ENCODE peak calls at places on chromosomes 1 and 21, in five cellular contexts. A, W, U, Z and V are unnamed samples.

GRCh38 chr1:231933711-231934626 is 307.4 kb downstream of the DISC1 start:
- DNase-seq in A (no peak), U (no peak), Z (no peak), W (no peak), V (no peak)

GRCh38 chr1:38123356-38123755 is 76.8 kb upstream of the POU3F1 start:
- DNase-seq in W (peak; percentile 82), U (no peak), Z (no peak), A (peak; percentile 74), V (no peak)

GRCh38 chr1:29999595-29999994 is 723.8 kb downstream of the MATN1 start:
- DNase-seq in W (no peak), Z (no peak), A (no peak), U (no peak), V (no peak)

GRCh38 chr1:45880930-45881329 is 77.5 kb downstream of the MAST2 start:
- DNase-seq in Z (no peak), W (no peak), U (no peak), A (peak; percentile 65), V (no peak)

GRCh38 chr21:31471865-31472264 is 127.8 kb upstream of the TIAM1 start:
- DNase-seq in A (no peak), W (no peak), Z (no peak), U (no peak), V (no peak)

GRCh38 chr1:1407101-1407956 is at the start of gene MRPL20:
- DNase-seq in W (peak; percentile 90), Z (peak; percentile 94), A (peak; percentile 97), U (peak; percentile 94), V (peak; percentile 95)

GRCh38 chr1:205171369-205171768 is 40.1 kb downstream of the DSTYK start:
- DNase-seq in W (no peak), A (no peak), Z (no peak), U (peak; percentile 4), V (no peak)

GRCh38 chr1:183385746-183386145 is 32.4 kb downstream of the NMNAT2 start:
- DNase-seq in W (no peak), A (peak; percentile 13), U (no peak), Z (no peak), V (no peak)

GRCh38 chr21:46060596-46061061 is 37.3 kb upstream of the COL6A2 start:
- DNase-seq in U (no peak), A (peak; percentile 100), Z (no peak), W (peak; percentile 67), V (no peak)

GRCh38 chr21:34129971-34130597 is 56.7 kb downstream of the MRPS6 start:
- DNase-seq in Z (no peak), U (no peak), A (peak; percentile 52), W (no peak), V (no peak)

GRCh38 chr1:66752000-66752592 is at the start of gene DYNLT5:
- DNase-seq in U (no peak), Z (no peak), W (no peak), A (peak; percentile 81), V (no peak)

GRCh38 chr1:206637605-206638004 is 2.3 kb downstream of the DYRK3 start:
- DNase-seq in A (peak; percentile 23), Z (no peak), W (no peak), U (no peak), V (no peak)

GRCh38 chr1:150813028-150813707 is 5.1 kb upstream of the CTSK start:
- DNase-seq in Z (peak; percentile 73), A (peak; percentile 85), W (peak; percentile 61), U (no peak), V (no peak)

GRCh38 chr1:9724706-9725476 is 73.4 kb downstream of the PIK3CD start:
- DNase-seq in A (peak; percentile 79), W (peak; percentile 45), U (peak; percentile 67), Z (no peak), V (peak; percentile 52)

GRCh38 chr1:35539073-35539823 is 18.0 kb downstream of the KIAA0319L start:
- DNase-seq in Z (no peak), U (peak; percentile 76), A (peak; percentile 65), W (peak; percentile 11), V (no peak)

GRCh38 chr1:219564072-219564471 is 48.8 kb downstream of the ZC3H11B start:
- DNase-seq in W (no peak), Z (no peak), A (no peak), U (no peak), V (no peak)

GRCh38 chr1:167328762-167329483 is 108.2 kb downstream of the POU2F1 start:
- DNase-seq in W (no peak), Z (no peak), U (no peak), A (no peak), V (no peak)

GRCh38 chr1:183543619-183544204 is 46.5 kb downstream of the NCF2 start:
- DNase-seq in Z (no peak), W (peak; percentile 55), U (peak; percentile 38), A (peak; percentile 84), V (no peak)

GRCh38 chr1:52814465-52814864 is 28.1 kb upstream of the ZYG11A start:
- DNase-seq in Z (no peak), U (no peak), W (peak; percentile 68), A (no peak), V (no peak)

GRCh38 chr1:172898866-172899265 is 151.9 kb downstream of the TNFSF18 start:
- DNase-seq in Z (no peak), U (no peak), W (no peak), A (no peak), V (no peak)

GRCh38 chr1:74463301-74463988 is 49.0 kb downstream of the LRRC53 start:
- DNase-seq in Z (no peak), W (peak; percentile 3), U (no peak), A (peak; percentile 79), V (no peak)

GRCh38 chr1:114093624-114094302 is 59.9 kb downstream of the SYT6 start:
- DNase-seq in U (no peak), A (peak; percentile 87), Z (no peak), W (peak; percentile 86), V (no peak)

GRCh38 chr1:48524892-48525467 is 53.0 kb upstream of the SPATA6 start:
- DNase-seq in W (no peak), U (no peak), A (peak; percentile 7), Z (no peak), V (no peak)

GRCh38 chr1:111769517-111770146 is 13.9 kb downstream of the DDX20 start:
- DNase-seq in U (peak; percentile 55), A (peak; percentile 80), Z (no peak), W (peak; percentile 42), V (peak; percentile 8)

GRCh38 chr1:121558514-121558913 is 373.7 kb downstream of the SRGAP2C start:
- DNase-seq in W (peak; percentile 75), Z (no peak), A (peak; percentile 93), U (no peak), V (no peak)

GRCh38 chr1:108041360-108042143 is 76.6 kb upstream of the VAV3 start:
- DNase-seq in Z (peak; percentile 60), U (no peak), A (no peak), W (no peak), V (no peak)

GRCh38 chr1:27299385-27300252 is 22.3 kb upstream of the TMEM222 start:
- DNase-seq in Z (peak; percentile 93), W (peak; percentile 97), U (no peak), A (peak; percentile 99), V (no peak)

GRCh38 chr1:55272994-55273393 is 57.8 kb upstream of the USP24 start:
- DNase-seq in W (no peak), A (no peak), Z (no peak), U (no peak), V (no peak)

GRCh38 chr1:70403759-70404158 is 7.3 kb upstream of the CTH start:
- DNase-seq in Z (no peak), W (no peak), U (no peak), A (no peak), V (no peak)

GRCh38 chr1:21244986-21245687 is 45.1 kb downstream of the ECE1 start:
- DNase-seq in A (no peak), Z (no peak), W (no peak), U (no peak), V (no peak)

DNA sequence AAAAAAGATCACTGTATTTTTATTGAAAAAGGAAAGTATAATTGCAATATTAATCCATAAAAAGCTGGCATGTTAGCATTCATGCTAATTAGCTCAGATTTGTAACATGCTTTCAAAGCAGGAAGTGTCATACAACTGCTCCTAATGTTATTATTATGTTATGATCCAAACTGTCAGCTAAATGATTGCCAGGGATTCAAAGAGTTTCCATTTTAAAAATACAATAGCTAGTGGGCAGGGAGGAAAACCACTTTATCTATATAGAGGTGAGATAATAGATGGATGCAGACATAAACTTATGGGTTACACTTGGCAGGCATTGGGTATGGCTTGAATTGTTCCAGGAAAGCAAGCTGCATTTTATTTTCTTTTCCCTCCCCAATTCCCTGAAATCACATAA is 9.7 kb upstream of the MYSM1 start:
- DNase-seq in U (no peak), A (no peak), Z (no peak), W (no peak), V (no peak)
- H3K4me1 ChIP-seq in U (no peaks in the 10 kb centered on the region), A (peaks cover 10% of the 10 kb centered on the region), Z (no peaks in the 10 kb centered on the region), W (no peaks in the 10 kb centered on the region), V (no peaks in the 10 kb centered on the region)

GRCh38 chr1:214037468-214037867 is 49.7 kb downstream of the PROX1 start:
- DNase-seq in W (no peak), Z (no peak), A (no peak), U (no peak), V (no peak)
- H3K4me1 ChIP-seq in W (no peaks in the 10 kb centered on the region), Z (no peaks in the 10 kb centered on the region), A (no peaks in the 10 kb centered on the region), U (no peaks in the 10 kb centered on the region), V (no peaks in the 10 kb centered on the region)

GRCh38 chr1:6035265-6035664 is 10.4 kb upstream of the KCNAB2 start:
- DNase-seq in Z (no peak), U (no peak), W (no peak), A (no peak), V (no peak)

GRCh38 chr1:6039031-6039430 is 6.7 kb upstream of the KCNAB2 start:
- DNase-seq in A (no peak), U (no peak), W (no peak), Z (no peak), V (no peak)

GRCh38 chr1:6038603-6039002 is 7.1 kb upstream of the KCNAB2 start:
- DNase-seq in Z (no peak), A (no peak), W (no peak), U (no peak), V (no peak)

GRCh38 chr1:6035719-6036118 is 10.0 kb upstream of the KCNAB2 start:
- DNase-seq in W (no peak), A (no peak), Z (no peak), U (no peak), V (no peak)

DNA sequence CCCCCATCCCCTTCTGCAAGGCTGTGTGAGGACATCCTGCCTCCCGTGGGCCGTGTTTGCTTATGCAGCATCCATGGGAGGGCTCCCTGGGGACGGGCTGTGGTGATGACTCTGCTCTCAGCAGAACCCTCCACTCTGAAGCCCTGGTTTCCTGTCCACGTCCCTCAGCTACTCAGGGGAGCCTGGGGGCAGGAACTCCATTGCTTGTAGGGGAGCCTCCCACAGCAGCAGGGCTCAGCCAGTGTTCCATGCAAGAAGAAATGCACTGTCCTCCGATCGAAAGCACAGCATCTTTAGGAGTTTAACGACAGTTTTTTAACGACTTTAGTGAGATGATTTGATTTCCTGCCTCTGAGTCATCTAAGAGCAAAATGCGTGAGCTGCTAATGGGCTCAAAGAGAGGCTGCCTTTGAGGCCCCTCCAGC is 8.3 kb upstream of the KCNAB2 start:
- DNase-seq in W (no peak), A (peak; percentile 76), U (no peak), Z (no peak), V (no peak)
- H3K4me1 ChIP-seq in W (no peaks in the 10 kb centered on the region), A (peaks cover 4% of the 10 kb centered on the region), U (peaks cover 26% of the 10 kb centered on the region), Z (no peaks in the 10 kb centered on the region), V (peaks cover 16% of the 10 kb centered on the region)

DNA sequence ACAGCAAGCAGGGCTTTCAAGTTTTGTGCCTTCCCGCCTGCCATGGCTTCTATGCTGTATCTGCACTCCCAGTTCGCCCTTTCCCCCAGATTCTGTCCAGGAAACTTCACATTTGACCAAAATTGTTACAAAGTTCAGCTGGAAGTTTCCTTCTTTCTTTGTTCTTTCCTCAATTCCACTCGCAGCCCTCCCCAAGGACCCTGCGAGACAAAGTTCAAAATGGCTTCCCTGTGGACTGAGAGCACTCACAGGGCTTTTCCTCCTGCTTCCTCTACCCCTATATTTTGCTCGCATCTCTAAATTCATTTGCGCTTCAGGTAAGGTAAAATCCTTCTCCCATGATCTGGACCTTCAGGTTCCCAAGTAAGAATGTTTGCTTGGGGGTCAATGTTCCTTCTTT is 1348.4 kb upstream of the B3GALT2 start:
- DNase-seq in A (no peak), W (no peak), U (no peak), Z (no peak), V (no peak)
- H3K4me1 ChIP-seq in A (no peaks in the 10 kb centered on the region), W (peaks cover 18% of the 10 kb centered on the region), U (no peaks in the 10 kb centered on the region), Z (no peaks in the 10 kb centered on the region), V (no peaks in the 10 kb centered on the region)